ENCODE peak calls at places on chromosomes 2 and 18, in nine cellular contexts. S is hepatocyte; F is effector memory CD4-positive, alpha-beta T cell; K is stomach; J is left ventricle myocardium inferior; G is aorta; U is PC-3; H is naive thymus-derived CD4-positive, alpha-beta T cell; T is lower lobe of right lung. R is an unnamed sample.

GRCh38 chr2:15560404-15560987 is 638 bp downstream of the NBAS start:
- DNase-seq in S (peak; percentile 61), F (no peak), K (no peak), J (no peak), G (no peak), U (peak; percentile 20), H (no peak), T (no peak), R (peak; percentile 27)

GRCh38 chr2:26088038-26088643 is 54.3 kb downstream of the RAB10 start:
- DNase-seq in S (peak; percentile 28), F (no peak), K (no peak), J (no peak), G (no peak), U (peak; percentile 56), H (peak; percentile 28), T (no peak), R (no peak)

GRCh38 chr2:95007822-95008221 is 17.7 kb upstream of the MAL start:
- DNase-seq in S (no peak), F (no peak), K (no peak), J (peak; percentile 60), G (no peak), U (no peak), H (no peak), T (no peak), R (peak; percentile 26)

GRCh38 chr2:168552450-168552856 is 96.4 kb downstream of the CERS6 start:
- DNase-seq in S (no peak), F (no peak), K (no peak), J (no peak), G (no peak), U (no peak), H (no peak), T (peak; percentile 48), R (no peak)

GRCh38 chr2:238024986-238025385 is 35.8 kb upstream of the SCLY start:
- DNase-seq in S (no peak), F (no peak), K (no peak), J (no peak), G (no peak), U (peak; percentile 42), H (no peak), T (no peak), R (no peak)

GRCh38 chr2:20666364-20667150 is at the start of gene GDF7:
- DNase-seq in S (no peak), F (no peak), K (no peak), J (no peak), G (peak; percentile 93), U (no peak), H (no peak), T (no peak), R (peak; percentile 91)

GRCh38 chr2:39919511-39920317 is 140.7 kb upstream of the THUMPD2 start:
- DNase-seq in S (no peak), F (no peak), K (no peak), J (no peak), G (no peak), U (no peak), H (no peak), T (no peak), R (no peak)

GRCh38 chr18:12038082-12038660 is 55.5 kb upstream of the ANKRD62 start:
- DNase-seq in S (peak; percentile 48), F (no peak), K (peak; percentile 40), J (no peak), G (no peak), U (no peak), H (no peak), T (no peak), R (no peak)

GRCh38 chr2:47214385-47214784 is 59.3 kb upstream of the STPG4 start:
- DNase-seq in S (no peak), F (no peak), K (no peak), J (no peak), G (no peak), U (no peak), H (no peak), T (no peak), R (no peak)

GRCh38 chr2:218832520-218832919 is 917 bp upstream of the PRKAG3 start:
- DNase-seq in S (no peak), F (no peak), K (no peak), J (peak; percentile 59), G (peak; percentile 86), U (peak; percentile 61), H (no peak), T (peak; percentile 36), R (no peak)

GRCh38 chr2:68936462-68936861 is 16.2 kb downstream of the GKN2 start:
- DNase-seq in S (no peak), F (no peak), K (no peak), J (no peak), G (no peak), U (peak; percentile 40), H (no peak), T (no peak), R (no peak)

GRCh38 chr2:195572894-195573293 is 84.1 kb upstream of the SLC39A10 start:
- DNase-seq in S (no peak), F (no peak), K (no peak), J (no peak), G (no peak), U (no peak), H (no peak), T (no peak), R (no peak)

GRCh38 chr2:236045264-236046235 is 122.6 kb downstream of the GBX2 start:
- DNase-seq in S (peak; percentile 33), F (no peak), K (no peak), J (no peak), G (no peak), U (peak; percentile 83), H (no peak), T (no peak), R (no peak)

GRCh38 chr2:97816411-97816810 is 103.0 kb downstream of the ZAP70 start:
- DNase-seq in S (no peak), F (no peak), K (no peak), J (no peak), G (no peak), U (no peak), H (no peak), T (no peak), R (no peak)

GRCh38 chr2:113847144-113847543 is 42.7 kb upstream of the ACTR3 start:
- DNase-seq in S (no peak), F (no peak), K (no peak), J (no peak), G (no peak), U (no peak), H (no peak), T (no peak), R (no peak)

GRCh38 chr2:134413912-134414311 is 160.0 kb downstream of the MGAT5 start:
- DNase-seq in S (no peak), F (no peak), K (no peak), J (no peak), G (no peak), U (no peak), H (no peak), T (no peak), R (no peak)

GRCh38 chr2:134411279-134411827 is 157.5 kb downstream of the MGAT5 start:
- DNase-seq in S (no peak), F (no peak), K (no peak), J (no peak), G (no peak), U (no peak), H (no peak), T (no peak), R (no peak)

GRCh38 chr2:134411828-134412638 is 158.2 kb downstream of the MGAT5 start:
- DNase-seq in S (peak; percentile 81), F (peak; percentile 52), K (peak; percentile 67), J (peak; percentile 47), G (peak; percentile 76), U (peak; percentile 77), H (peak; percentile 77), T (no peak), R (peak; percentile 66)

GRCh38 chr2:134413430-134413829 is 159.6 kb downstream of the MGAT5 start:
- DNase-seq in S (no peak), F (no peak), K (no peak), J (no peak), G (no peak), U (no peak), H (no peak), T (no peak), R (no peak)

GRCh38 chr2:134412639-134412999 is 158.7 kb downstream of the MGAT5 start:
- DNase-seq in S (no peak), F (no peak), K (no peak), J (no peak), G (no peak), U (no peak), H (no peak), T (no peak), R (no peak)
- H3K4me3 ChIP-seq in S (no peak overlapping the region), F (no peak overlapping the region), K (no peak overlapping the region), J (no peak overlapping the region), G (no peak overlapping the region), U (no peak overlapping the region), H (no peak overlapping the region), T (no peak overlapping the region), R (no peak overlapping the region)

DNA sequence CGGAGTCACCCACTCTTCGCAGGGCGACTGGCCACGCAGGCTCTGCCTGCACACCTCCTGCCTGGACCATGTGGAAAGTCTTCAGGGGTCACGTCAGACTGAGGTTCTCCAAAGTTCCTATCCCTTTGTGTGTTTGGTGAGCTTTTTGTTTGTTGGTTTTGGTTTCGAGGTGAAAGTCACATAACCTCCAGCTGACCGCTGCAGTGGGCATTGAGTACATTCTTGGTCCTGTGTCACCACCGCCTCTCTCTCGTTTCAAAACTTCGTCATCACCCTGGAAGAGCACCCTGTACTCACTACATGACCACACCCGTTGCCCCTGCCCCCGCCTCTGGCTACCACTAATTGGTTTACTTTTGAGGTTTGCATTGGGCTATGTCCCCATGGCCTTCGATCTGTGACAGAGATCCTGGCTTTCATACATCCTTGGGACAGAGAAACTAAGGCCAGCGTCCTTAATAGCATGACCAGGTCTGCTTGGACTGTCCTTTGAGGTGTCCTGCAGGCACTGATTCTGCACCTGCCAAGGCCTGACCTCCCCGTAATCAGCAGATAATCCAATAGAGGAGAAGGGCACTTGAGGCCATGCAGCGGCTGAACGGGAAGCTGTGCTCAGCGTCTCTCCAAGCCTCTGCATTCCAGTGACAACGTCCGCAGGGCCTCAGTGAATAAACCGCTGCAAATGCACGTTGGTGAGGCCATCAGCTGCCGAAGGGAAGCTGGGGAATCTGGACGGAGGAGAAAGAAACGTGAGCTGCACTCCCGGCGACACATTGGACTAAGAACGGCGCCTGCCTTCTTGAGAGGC is 46.8 kb downstream of the SH3BP4 start:
- DNase-seq in S (peak; percentile 58), F (no peak), K (peak; percentile 78), J (no peak), G (no peak), U (no peak), H (no peak), T (no peak), R (peak; percentile 82)
- H3K4me1 ChIP-seq in S (peaks cover 78% of the 10 kb centered on the region), F (no peaks in the 10 kb centered on the region), K (peaks cover 87% of the 10 kb centered on the region), J (peaks cover 30% of the 10 kb centered on the region), G (no peaks in the 10 kb centered on the region), U (no peaks in the 10 kb centered on the region), H (no peaks in the 10 kb centered on the region), T (peaks cover 41% of the 10 kb centered on the region), R (no peaks in the 10 kb centered on the region)

GRCh38 chr2:232876071-232876977 is 6.3 kb downstream of the SNORC start:
- DNase-seq in S (peak; percentile 73), F (no peak), K (peak; percentile 44), J (no peak), G (no peak), U (peak; percentile 80), H (peak; percentile 7), T (no peak), R (peak; percentile 82)
- H3K4me3 ChIP-seq in S (peak overlapping the region; percentile 45), F (peak overlapping the region; percentile 49), K (peak overlapping the region; percentile 67), J (peak overlapping the region; percentile 65), G (no peak overlapping the region), U (peak overlapping the region; percentile 85), H (no peak overlapping the region), T (peak overlapping the region; percentile 46), R (peak overlapping the region; percentile 62)

DNA sequence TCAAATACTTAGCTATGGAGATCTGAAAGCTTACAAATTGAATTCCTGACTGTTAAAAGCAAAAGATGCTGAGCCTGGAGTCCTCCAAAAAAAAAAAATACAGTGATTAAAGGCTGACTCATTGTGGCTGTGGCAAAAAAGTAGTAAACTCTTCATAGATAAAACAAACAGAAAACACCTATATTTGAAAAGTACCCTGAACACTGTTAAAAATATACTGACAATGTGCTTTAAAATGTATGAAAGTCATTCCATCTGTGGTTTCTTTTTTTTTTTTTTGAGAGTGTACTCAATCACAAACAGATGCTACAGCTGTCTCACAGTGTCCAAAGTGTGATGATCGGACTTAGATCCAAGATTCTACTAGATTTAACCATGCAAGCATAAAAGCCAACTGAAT is 267.6 kb upstream of the CYP26B1 start:
- DNase-seq in S (no peak), F (no peak), K (no peak), J (no peak), G (no peak), U (peak; percentile 67), H (no peak), T (no peak), R (no peak)
- H3K4me1 ChIP-seq in S (no peaks in the 10 kb centered on the region), F (no peaks in the 10 kb centered on the region), K (no peaks in the 10 kb centered on the region), J (peaks cover 6% of the 10 kb centered on the region), G (no peaks in the 10 kb centered on the region), U (peaks cover 20% of the 10 kb centered on the region), H (no peaks in the 10 kb centered on the region), T (no peaks in the 10 kb centered on the region), R (no peaks in the 10 kb centered on the region)

R was measured in right lobe of liver.